ENCODE peak calls at places on chromosomes 4 and X, in six cellular contexts. Z, M, P, F, C and I are unnamed samples.

GRCh38 chr4:113901994-113902787 is 77.3 kb downstream of the ARSJ start:
- DNase-seq in Z (no peak), M (no peak), P (peak; percentile 94), F (peak; percentile 82), C (no peak), I (no peak)

GRCh38 chrX:15854080-15854655 is 445 bp downstream of the AP1S2 start:
- DNase-seq in Z (peak; percentile 53), M (peak; percentile 71), P (peak; percentile 41), F (peak; percentile 67), C (no peak), I (no peak)

GRCh38 chr4:75344915-75345314 is 169.3 kb downstream of the RCHY1 start:
- DNase-seq in Z (no peak), M (no peak), P (no peak), F (no peak), C (peak; percentile 64), I (peak; percentile 74)

GRCh38 chrX:24398766-24399165 is 38.3 kb downstream of the SUPT20HL1 start:
- DNase-seq in Z (no peak), M (no peak), P (no peak), F (no peak), C (no peak), I (no peak)

GRCh38 chr4:48908687-48909086 is 2.1 kb upstream of the OCIAD2 start:
- DNase-seq in Z (no peak), M (no peak), P (no peak), F (no peak), C (no peak), I (no peak)

GRCh38 chr4:184745747-184746531 is 12.0 kb upstream of the CENPU start:
- DNase-seq in Z (peak; percentile 75), M (peak; percentile 76), P (peak; percentile 86), F (peak; percentile 64), C (peak; percentile 44), I (peak; percentile 80)

GRCh38 chr4:36351082-36351666 is 69.8 kb downstream of the DTHD1 start:
- DNase-seq in Z (no peak), M (peak; percentile 47), P (peak; percentile 79), F (peak; percentile 58), C (no peak), I (peak; percentile 55)

GRCh38 chr4:122854444-122854843 is 27.8 kb downstream of the FGF2 start:
- DNase-seq in Z (peak; percentile 35), M (no peak), P (no peak), F (no peak), C (no peak), I (peak; percentile 23)

GRCh38 chrX:41596586-41596985 is 92.2 kb upstream of the GPR34 start:
- DNase-seq in Z (no peak), M (no peak), P (no peak), F (no peak), C (no peak), I (peak; percentile 42)

GRCh38 chr4:145613546-145614234 is 5.5 kb upstream of the MMAA start:
- DNase-seq in Z (no peak), M (no peak), P (no peak), F (no peak), C (no peak), I (no peak)

GRCh38 chrX:33065415-33065814 is 145.9 kb downstream of the DMD start:
- DNase-seq in Z (no peak), M (no peak), P (no peak), F (no peak), C (no peak), I (no peak)

GRCh38 chr4:17781072-17781830 is at the start of gene FAM184B:
- DNase-seq in Z (no peak), M (no peak), P (no peak), F (no peak), C (no peak), I (peak; percentile 11)

GRCh38 chr4:103032575-103032974 is 13.1 kb upstream of the SLC9B1 start:
- DNase-seq in Z (no peak), M (no peak), P (peak; percentile 52), F (no peak), C (no peak), I (peak; percentile 23)

GRCh38 chrX:112341598-112341997 is 259.0 kb upstream of the TRPC5 start:
- DNase-seq in Z (no peak), M (no peak), P (no peak), F (no peak), C (peak; percentile 8), I (peak; percentile 42)

GRCh38 chr4:57490520-57490919 is 380.3 kb upstream of the IGFBP7 start:
- DNase-seq in Z (no peak), M (peak; percentile 34), P (no peak), F (no peak), C (no peak), I (peak; percentile 22)

GRCh38 chrX:110042521-110042920 is 39.6 kb downstream of the TMEM164 start:
- DNase-seq in Z (no peak), M (no peak), P (no peak), F (no peak), C (no peak), I (no peak)

GRCh38 chrX:38929966-38930421 is 128.7 kb downstream of the MID1IP1 start:
- DNase-seq in Z (no peak), M (no peak), P (peak; percentile 28), F (no peak), C (peak; percentile 18), I (peak; percentile 53)

GRCh38 chr4:165518024-165518616 is 139.3 kb downstream of the CPE start:
- DNase-seq in Z (no peak), M (no peak), P (no peak), F (no peak), C (no peak), I (no peak)
- H3K4me3 ChIP-seq in Z (no peak overlapping the region), M (no peak overlapping the region), P (no peak overlapping the region), F (no peak overlapping the region), C (no peak overlapping the region), I (no peak overlapping the region)

DNA sequence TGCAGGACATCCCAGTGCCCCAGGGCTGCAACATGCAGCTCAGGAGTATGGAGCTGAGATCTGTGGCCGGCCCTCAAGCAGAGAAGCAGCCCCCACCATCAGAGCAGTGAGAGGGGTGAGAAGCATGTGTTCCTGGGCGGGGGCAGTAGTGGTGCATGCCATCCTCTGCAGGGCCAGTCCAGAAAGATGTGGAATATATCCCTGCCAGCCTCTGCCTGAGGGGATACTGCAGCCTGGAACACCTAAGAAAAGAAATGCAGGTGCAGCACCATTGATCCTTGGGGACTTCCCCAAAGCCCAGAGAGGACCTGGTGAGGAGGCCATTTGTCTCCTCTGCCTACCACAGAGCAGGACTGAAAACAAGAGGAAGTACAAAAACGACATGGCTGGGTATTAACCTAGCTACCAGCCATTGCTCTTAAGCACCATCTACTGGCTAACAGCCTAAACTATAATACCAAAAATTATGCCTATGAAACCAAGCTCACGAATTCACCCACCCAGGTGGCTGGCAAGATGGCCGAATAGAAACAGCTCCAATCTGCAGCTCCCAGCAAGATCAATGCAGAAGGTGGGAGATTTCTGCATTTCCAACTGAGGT is 158.8 kb downstream of the ADGRA3 start:
- DNase-seq in Z (no peak), M (no peak), P (no peak), F (no peak), C (no peak), I (peak; percentile 37)
- TF ChIP-seq CTCF in Z (no peak), M (peak; percentile 22), P (no peak), F (no peak), C (peak; percentile 45), I (peak; percentile 53)

DNA sequence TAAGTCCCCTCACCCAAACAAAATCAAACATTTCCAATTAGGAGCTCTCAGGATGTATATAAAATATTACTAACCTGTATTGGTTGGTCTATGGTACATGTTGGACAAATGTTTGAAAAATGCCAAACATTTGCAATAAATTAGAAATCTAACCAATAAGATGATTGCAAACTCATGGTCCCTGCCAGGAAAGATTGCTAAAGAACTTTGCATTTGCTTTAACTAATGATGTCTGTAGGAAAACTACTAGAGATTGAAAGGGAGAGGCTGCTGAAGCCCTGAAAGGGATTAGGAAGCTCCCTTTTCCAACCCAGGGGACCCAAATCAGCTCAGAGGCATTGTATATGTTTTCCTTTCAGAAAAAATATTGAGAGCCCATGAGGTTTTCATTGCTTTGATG is 1.7 kb downstream of the SFRP2 start:
- DNase-seq in Z (no peak), M (no peak), P (no peak), F (no peak), C (no peak), I (no peak)
- H3K4me3 ChIP-seq in Z (no peak overlapping the region), M (no peak overlapping the region), P (no peak overlapping the region), F (no peak overlapping the region), C (no peak overlapping the region), I (no peak overlapping the region)

GRCh38 chrX:68018248-68019203 is 414.8 kb downstream of the OPHN1 start:
- DNase-seq in Z (no peak), M (no peak), P (no peak), F (peak; percentile 24), C (no peak), I (peak; percentile 10)
- TF ChIP-seq CTCF in Z (no peak), M (peak; percentile 28), P (no peak), F (no peak), C (peak; percentile 65), I (peak; percentile 51)

GRCh38 chr4:41625531-41625930 is 87.6 kb downstream of the LIMCH1 start:
- DNase-seq in Z (no peak), M (no peak), P (no peak), F (no peak), C (no peak), I (no peak)
- H3K4me3 ChIP-seq in Z (no peak overlapping the region), M (no peak overlapping the region), P (no peak overlapping the region), F (no peak overlapping the region), C (no peak overlapping the region), I (no peak overlapping the region)

GRCh38 chr4:73067971-73068394 is 1.5 kb downstream of the COX18 start:
- DNase-seq in Z (no peak), M (no peak), P (no peak), F (no peak), C (no peak), I (peak; percentile 24)

GRCh38 chr4:73068496-73069337 is 799 bp downstream of the COX18 start:
- DNase-seq in Z (peak; percentile 30), M (no peak), P (peak; percentile 19), F (no peak), C (no peak), I (peak; percentile 53)

GRCh38 chr4:73066928-73067327 is 2.6 kb downstream of the COX18 start:
- DNase-seq in Z (no peak), M (no peak), P (no peak), F (no peak), C (no peak), I (no peak)

GRCh38 chr4:73070072-73070385 is 513 bp upstream of the COX18 start:
- DNase-seq in Z (no peak), M (no peak), P (no peak), F (no peak), C (no peak), I (no peak)

DNA sequence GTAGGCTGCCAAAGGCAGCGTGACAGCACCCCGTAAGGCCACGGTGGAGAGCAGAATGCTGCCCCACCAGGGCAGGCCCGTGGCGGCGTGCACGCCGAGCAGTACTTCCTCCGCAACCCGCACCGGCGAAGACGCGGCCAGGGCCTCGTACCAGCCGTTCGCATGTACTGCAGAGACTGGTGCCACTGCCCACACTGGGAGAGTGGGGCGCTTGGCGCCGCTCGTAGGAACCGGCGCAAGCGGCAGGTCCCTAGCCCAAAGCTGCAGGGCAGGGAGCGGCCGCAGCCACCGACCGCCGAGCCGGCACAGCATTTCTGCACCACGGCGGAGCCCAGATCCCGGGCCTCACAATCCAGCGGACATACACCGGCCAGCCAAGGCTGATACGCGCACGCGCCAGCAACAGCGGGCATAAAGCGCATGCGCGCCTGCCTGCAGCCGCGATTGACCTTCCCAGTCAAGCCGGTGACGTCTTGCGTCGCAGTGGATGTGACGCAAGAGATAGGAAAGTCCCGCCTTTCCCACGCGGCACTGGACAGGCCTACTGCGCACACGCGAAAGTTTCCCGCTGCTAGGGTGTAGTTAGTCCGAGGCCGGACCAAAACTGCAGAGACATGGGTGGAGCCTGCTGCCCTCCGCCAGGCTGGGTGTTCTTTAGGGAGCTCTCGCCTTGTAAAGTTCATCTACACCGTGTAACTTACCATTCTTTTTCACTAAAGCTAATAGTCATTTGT is at the start of gene COX18:
- DNase-seq in Z (peak; percentile 98), M (peak; percentile 99), P (peak; percentile 98), F (peak; percentile 99), C (peak; percentile 98), I (peak; percentile 99)
- TF ChIP-seq CTCF in Z (no peak), M (peak; percentile 12), P (peak; percentile 28), F (peak; percentile 8), C (no peak), I (no peak)

GRCh38 chr4:168848977-168849687 is 160.9 kb downstream of the CBR4 start:
- DNase-seq in Z (no peak), M (no peak), P (no peak), F (no peak), C (no peak), I (peak; percentile 51)
- H3K4me3 ChIP-seq in Z (no peak overlapping the region), M (peak overlapping the region; percentile 26), P (no peak overlapping the region), F (no peak overlapping the region), C (no peak overlapping the region), I (no peak overlapping the region)